ENCODE peak calls at places on chromosomes 16 and 17, in five cellular contexts. One of them, this sample, is unnamed.

GRCh38 chr17:75549246-75550138 is 24.0 kb downstream of the LLGL2 start:
- DNase-seq in psoas muscle: no peak
- DNase-seq in WERI-Rb-1: peak
- DNase-seq in tibial nerve: no peak
- DNase-seq in CD4-positive, alpha-beta T cell: no peak
- DNase-seq in this sample: no peak

GRCh38 chr17:69761767-69762321 is 313.2 kb upstream of the KCNJ16 start:
- DNase-seq in psoas muscle: no peak
- DNase-seq in WERI-Rb-1: no peak
- DNase-seq in tibial nerve: peak
- DNase-seq in CD4-positive, alpha-beta T cell: no peak
- DNase-seq in this sample: no peak

GRCh38 chr16:21100447-21100846 is 50.2 kb downstream of the DNAH3 start:
- DNase-seq in psoas muscle: no peak
- DNase-seq in WERI-Rb-1: no peak
- DNase-seq in tibial nerve: no peak
- DNase-seq in CD4-positive, alpha-beta T cell: no peak
- DNase-seq in this sample: no peak

GRCh38 chr16:53434436-53435065 is at the start of gene RBL2:
- DNase-seq in psoas muscle: peak
- DNase-seq in WERI-Rb-1: peak
- DNase-seq in tibial nerve: peak
- DNase-seq in CD4-positive, alpha-beta T cell: peak
- DNase-seq in this sample: peak

GRCh38 chr16:11913425-11914079 is 2.2 kb downstream of the GSPT1 start:
- DNase-seq in psoas muscle: no peak
- DNase-seq in WERI-Rb-1: no peak
- DNase-seq in tibial nerve: no peak
- DNase-seq in CD4-positive, alpha-beta T cell: no peak
- DNase-seq in this sample: no peak

GRCh38 chr16:10976663-10977062 is 32.3 kb downstream of the CLEC16A start:
- DNase-seq in psoas muscle: no peak
- DNase-seq in WERI-Rb-1: peak
- DNase-seq in tibial nerve: no peak
- DNase-seq in CD4-positive, alpha-beta T cell: no peak
- DNase-seq in this sample: no peak

GRCh38 chr17:1076299-1076981 is 79.5 kb downstream of the TIMM22 start:
- DNase-seq in psoas muscle: peak
- DNase-seq in WERI-Rb-1: no peak
- DNase-seq in tibial nerve: no peak
- DNase-seq in CD4-positive, alpha-beta T cell: no peak
- DNase-seq in this sample: no peak

GRCh38 chr17:40596261-40596919 is 31.1 kb upstream of the CCR7 start:
- DNase-seq in psoas muscle: no peak
- DNase-seq in WERI-Rb-1: no peak
- DNase-seq in tibial nerve: no peak
- DNase-seq in CD4-positive, alpha-beta T cell: no peak
- DNase-seq in this sample: no peak

GRCh38 chr16:31874354-31875111 is 926 bp downstream of the ZNF267 start:
- DNase-seq in psoas muscle: no peak
- DNase-seq in WERI-Rb-1: no peak
- DNase-seq in tibial nerve: no peak
- DNase-seq in CD4-positive, alpha-beta T cell: no peak
- DNase-seq in this sample: no peak

GRCh38 chr17:38729368-38729885 is 714 bp upstream of the CISD3 start:
- DNase-seq in psoas muscle: no peak
- DNase-seq in WERI-Rb-1: no peak
- DNase-seq in tibial nerve: no peak
- DNase-seq in CD4-positive, alpha-beta T cell: no peak
- DNase-seq in this sample: no peak

GRCh38 chr17:19958023-19958422 is 19.6 kb downstream of the AKAP10 start:
- DNase-seq in psoas muscle: no peak
- DNase-seq in WERI-Rb-1: no peak
- DNase-seq in tibial nerve: no peak
- DNase-seq in CD4-positive, alpha-beta T cell: no peak
- DNase-seq in this sample: no peak

GRCh38 chr16:81581107-81581506 is 136.5 kb downstream of the CMIP start:
- DNase-seq in psoas muscle: no peak
- DNase-seq in WERI-Rb-1: no peak
- DNase-seq in tibial nerve: no peak
- DNase-seq in CD4-positive, alpha-beta T cell: no peak
- DNase-seq in this sample: no peak

GRCh38 chr16:84700518-84701277 is 898 bp downstream of the USP10 start:
- DNase-seq in psoas muscle: no peak
- DNase-seq in WERI-Rb-1: no peak
- DNase-seq in tibial nerve: peak
- DNase-seq in CD4-positive, alpha-beta T cell: peak
- DNase-seq in this sample: no peak

GRCh38 chr17:71237903-71238538 is 882.8 kb upstream of the SOX9 start:
- DNase-seq in psoas muscle: no peak
- DNase-seq in WERI-Rb-1: no peak
- DNase-seq in tibial nerve: no peak
- DNase-seq in CD4-positive, alpha-beta T cell: no peak
- DNase-seq in this sample: no peak

GRCh38 chr17:58083491-58084316 is 485 bp downstream of the DYNLL2 start:
- DNase-seq in psoas muscle: peak
- DNase-seq in WERI-Rb-1: peak
- DNase-seq in tibial nerve: no peak
- DNase-seq in CD4-positive, alpha-beta T cell: peak
- DNase-seq in this sample: no peak

GRCh38 chr17:81384929-81385319 is 10.3 kb upstream of the BAHCC1 start:
- DNase-seq in psoas muscle: no peak
- DNase-seq in WERI-Rb-1: no peak
- DNase-seq in tibial nerve: no peak
- DNase-seq in CD4-positive, alpha-beta T cell: no peak
- DNase-seq in this sample: no peak

GRCh38 chr16:11629071-11630030 is 38.9 kb upstream of the SNN start:
- DNase-seq in psoas muscle: no peak
- DNase-seq in WERI-Rb-1: no peak
- DNase-seq in tibial nerve: no peak
- DNase-seq in CD4-positive, alpha-beta T cell: no peak
- DNase-seq in this sample: no peak

GRCh38 chr17:35973333-35974260 is 7.7 kb downstream of the CCL16 start:
- DNase-seq in psoas muscle: no peak
- DNase-seq in WERI-Rb-1: no peak
- DNase-seq in tibial nerve: no peak
- DNase-seq in CD4-positive, alpha-beta T cell: no peak
- DNase-seq in this sample: no peak

GRCh38 chr16:30656388-30656787 is 1.8 kb upstream of the FBRS start:
- DNase-seq in psoas muscle: no peak
- DNase-seq in WERI-Rb-1: no peak
- DNase-seq in tibial nerve: no peak
- DNase-seq in CD4-positive, alpha-beta T cell: no peak
- DNase-seq in this sample: no peak

GRCh38 chr16:50474138-50474537 is 74.1 kb upstream of the NKD1 start:
- DNase-seq in psoas muscle: no peak
- DNase-seq in WERI-Rb-1: no peak
- DNase-seq in tibial nerve: no peak
- DNase-seq in CD4-positive, alpha-beta T cell: no peak
- DNase-seq in this sample: no peak

GRCh38 chr16:49810769-49811315 is 45.1 kb downstream of the ZNF423 start:
- DNase-seq in psoas muscle: no peak
- DNase-seq in WERI-Rb-1: peak
- DNase-seq in tibial nerve: no peak
- DNase-seq in CD4-positive, alpha-beta T cell: no peak
- DNase-seq in this sample: no peak

GRCh38 chr17:76816590-76817135 is 51.5 kb upstream of the MGAT5B start:
- DNase-seq in psoas muscle: no peak
- DNase-seq in WERI-Rb-1: peak
- DNase-seq in tibial nerve: no peak
- DNase-seq in CD4-positive, alpha-beta T cell: peak
- DNase-seq in this sample: no peak

GRCh38 chr16:57797526-57798266 is 4.6 kb downstream of the KIFC3 start:
- DNase-seq in psoas muscle: peak
- DNase-seq in WERI-Rb-1: no peak
- DNase-seq in tibial nerve: no peak
- DNase-seq in CD4-positive, alpha-beta T cell: no peak
- DNase-seq in this sample: no peak

GRCh38 chr17:36534117-36534880 is at the start of gene MYO19:
- DNase-seq in psoas muscle: peak
- DNase-seq in WERI-Rb-1: peak
- DNase-seq in tibial nerve: peak
- DNase-seq in CD4-positive, alpha-beta T cell: peak
- DNase-seq in this sample: no peak

GRCh38 chr16:53131363-53132071 is 76.7 kb downstream of the CHD9 start:
- DNase-seq in psoas muscle: peak
- DNase-seq in WERI-Rb-1: peak
- DNase-seq in tibial nerve: peak
- DNase-seq in CD4-positive, alpha-beta T cell: peak
- DNase-seq in this sample: peak

GRCh38 chr17:68222586-68222985 is 25.3 kb upstream of the AMZ2 start:
- DNase-seq in psoas muscle: no peak
- DNase-seq in WERI-Rb-1: no peak
- DNase-seq in tibial nerve: no peak
- DNase-seq in CD4-positive, alpha-beta T cell: no peak
- DNase-seq in this sample: no peak

GRCh38 chr17:66302761-66303626 is 581 bp downstream of the PRKCA start:
- DNase-seq in psoas muscle: peak
- DNase-seq in WERI-Rb-1: peak
- DNase-seq in tibial nerve: peak
- DNase-seq in CD4-positive, alpha-beta T cell: peak
- DNase-seq in this sample: peak

GRCh38 chr17:66301864-66302741 is at the start of gene PRKCA:
- DNase-seq in psoas muscle: peak
- DNase-seq in WERI-Rb-1: peak
- DNase-seq in tibial nerve: peak
- DNase-seq in CD4-positive, alpha-beta T cell: peak
- DNase-seq in this sample: peak

GRCh38 chr17:66299721-66300120 is 2.7 kb upstream of the PRKCA start:
- DNase-seq in psoas muscle: no peak
- DNase-seq in WERI-Rb-1: no peak
- DNase-seq in tibial nerve: no peak
- DNase-seq in CD4-positive, alpha-beta T cell: no peak
- DNase-seq in this sample: no peak

GRCh38 chr17:66300956-66301355 is 1.5 kb upstream of the PRKCA start:
- DNase-seq in psoas muscle: no peak
- DNase-seq in WERI-Rb-1: no peak
- DNase-seq in tibial nerve: no peak
- DNase-seq in CD4-positive, alpha-beta T cell: no peak
- DNase-seq in this sample: no peak

GRCh38 chr17:66301418-66301863 is 972 bp upstream of the PRKCA start:
- DNase-seq in psoas muscle: no peak
- DNase-seq in WERI-Rb-1: no peak
- DNase-seq in tibial nerve: no peak
- DNase-seq in CD4-positive, alpha-beta T cell: no peak
- DNase-seq in this sample: no peak
- H3K27ac ChIP-seq in psoas muscle: no peak
- H3K27ac ChIP-seq in WERI-Rb-1: no peak
- H3K27ac ChIP-seq in tibial nerve: peak
- H3K27ac ChIP-seq in CD4-positive, alpha-beta T cell: no peak
- H3K27ac ChIP-seq in this sample: peak

GRCh38 chr16:1029259-1029545 is 43.3 kb upstream of the SSTR5 start:
- DNase-seq in psoas muscle: no peak
- DNase-seq in WERI-Rb-1: no peak
- DNase-seq in tibial nerve: no peak
- DNase-seq in CD4-positive, alpha-beta T cell: no peak
- DNase-seq in this sample: no peak

GRCh38 chr16:1028056-1028455 is 44.5 kb upstream of the SSTR5 start:
- DNase-seq in psoas muscle: no peak
- DNase-seq in WERI-Rb-1: no peak
- DNase-seq in tibial nerve: no peak
- DNase-seq in CD4-positive, alpha-beta T cell: no peak
- DNase-seq in this sample: no peak

GRCh38 chr16:1027416-1027815 is 45.1 kb upstream of the SSTR5 start:
- DNase-seq in psoas muscle: no peak
- DNase-seq in WERI-Rb-1: no peak
- DNase-seq in tibial nerve: no peak
- DNase-seq in CD4-positive, alpha-beta T cell: no peak
- DNase-seq in this sample: no peak

GRCh38 chr16:1030381-1030901 is 42.1 kb upstream of the SSTR5 start:
- DNase-seq in psoas muscle: no peak
- DNase-seq in WERI-Rb-1: no peak
- DNase-seq in tibial nerve: no peak
- DNase-seq in CD4-positive, alpha-beta T cell: no peak
- DNase-seq in this sample: no peak

GRCh38 chr16:1028524-1029258 is 43.9 kb upstream of the SSTR5 start:
- DNase-seq in psoas muscle: no peak
- DNase-seq in WERI-Rb-1: no peak
- DNase-seq in tibial nerve: no peak
- DNase-seq in CD4-positive, alpha-beta T cell: no peak
- DNase-seq in this sample: no peak
- H3K27ac ChIP-seq in psoas muscle: no peak
- H3K27ac ChIP-seq in WERI-Rb-1: no peak
- H3K27ac ChIP-seq in tibial nerve: no peak
- H3K27ac ChIP-seq in CD4-positive, alpha-beta T cell: no peak
- H3K27ac ChIP-seq in this sample: peak

DNA sequence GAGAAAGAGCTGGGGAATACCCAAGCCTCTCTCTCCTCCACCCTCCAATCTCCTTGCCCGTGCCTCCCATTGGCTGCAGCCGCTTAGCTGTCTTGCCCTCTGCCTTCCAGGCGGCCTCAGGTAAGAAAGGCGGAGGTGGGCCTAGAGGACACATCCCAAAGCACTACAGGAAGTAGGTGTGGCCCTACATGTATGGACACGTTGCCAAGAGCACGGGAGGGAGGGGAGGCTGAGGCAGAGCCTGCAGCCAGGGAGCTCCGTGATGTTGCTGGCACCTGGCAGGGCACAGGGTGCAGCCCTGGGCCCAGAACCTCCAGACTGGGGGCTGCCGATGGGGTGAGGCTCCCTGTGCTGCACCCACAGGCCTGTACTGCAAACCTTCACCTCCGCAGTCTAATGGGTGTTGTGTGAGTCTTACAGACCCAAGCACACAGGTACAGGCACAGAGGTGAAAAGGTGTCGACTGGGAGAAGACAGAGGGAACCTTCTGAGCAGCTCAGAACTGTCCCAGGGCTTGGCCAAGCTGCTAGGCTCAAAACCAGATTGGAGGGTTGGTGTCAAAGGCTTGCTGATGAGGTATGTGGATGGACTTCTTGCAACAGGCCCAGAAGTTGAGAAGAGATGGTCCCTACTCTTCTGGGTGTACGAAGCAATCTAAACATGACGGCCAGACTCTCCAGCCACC is 23.5 kb upstream of the FOXK2 start:
- DNase-seq in psoas muscle: no peak
- DNase-seq in WERI-Rb-1: peak
- DNase-seq in tibial nerve: no peak
- DNase-seq in CD4-positive, alpha-beta T cell: no peak
- DNase-seq in this sample: no peak
- H3K27ac ChIP-seq in psoas muscle: peak
- H3K27ac ChIP-seq in WERI-Rb-1: peak
- H3K27ac ChIP-seq in tibial nerve: peak
- H3K27ac ChIP-seq in CD4-positive, alpha-beta T cell: no peak
- H3K27ac ChIP-seq in this sample: peak

DNA sequence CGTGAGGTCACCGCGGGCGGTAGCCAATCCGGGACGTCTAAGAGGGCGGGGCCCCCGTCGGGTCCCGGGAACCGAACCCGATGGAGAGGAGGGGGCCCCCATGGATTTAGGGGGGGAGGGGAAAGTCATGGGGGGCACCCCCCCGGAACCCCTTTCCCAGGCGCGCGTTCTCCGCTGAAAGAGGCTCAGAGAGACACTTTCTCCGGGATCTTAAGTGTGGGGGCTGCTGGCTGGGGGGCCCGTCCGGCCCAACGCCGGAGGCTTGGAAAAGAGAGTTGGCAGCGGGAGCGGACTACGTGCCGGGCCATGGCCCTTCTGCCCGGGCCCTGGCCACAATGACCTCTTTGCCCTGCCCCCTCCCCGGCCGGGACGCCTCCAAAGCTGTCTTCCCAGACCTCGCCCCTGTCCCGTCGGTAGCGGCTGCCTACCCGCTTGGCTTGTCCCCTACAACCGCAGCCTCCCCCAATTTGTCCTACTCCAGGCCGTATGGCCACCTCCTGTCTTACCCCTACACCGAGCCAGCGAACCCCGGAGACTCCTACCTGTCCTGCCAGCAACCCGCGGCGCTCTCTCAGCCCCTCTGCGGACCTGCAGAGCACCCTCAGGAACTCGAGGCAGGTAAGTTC is at the start of gene DLX4:
- DNase-seq in psoas muscle: no peak
- DNase-seq in WERI-Rb-1: no peak
- DNase-seq in tibial nerve: no peak
- DNase-seq in CD4-positive, alpha-beta T cell: no peak
- DNase-seq in this sample: no peak
- H3K27ac ChIP-seq in psoas muscle: no peak
- H3K27ac ChIP-seq in WERI-Rb-1: peak
- H3K27ac ChIP-seq in tibial nerve: no peak
- H3K27ac ChIP-seq in CD4-positive, alpha-beta T cell: no peak
- H3K27ac ChIP-seq in this sample: no peak

This sample was measured in dorsolateral prefrontal cortex.